ENCODE peak calls at places on chromosomes 12 and 14, in eight cellular contexts. One of them, this sample, is unnamed.

GRCh38 chr14:106228541-106229158 is 702.3 kb downstream of the TMEM121 start:
- DNase-seq in body of pancreas: no peak
- DNase-seq in A549: no peak
- DNase-seq in heart left ventricle: no peak
- DNase-seq in HepG2: no peak
- DNase-seq in tibial nerve: no peak
- DNase-seq in breast epithelium: no peak
- DNase-seq in testis: no peak
- DNase-seq in this sample: no peak

GRCh38 chr14:54815016-54815415 is 87.6 kb downstream of the GCH1 start:
- DNase-seq in body of pancreas: peak
- DNase-seq in A549: no peak
- DNase-seq in heart left ventricle: no peak
- DNase-seq in HepG2: no peak
- DNase-seq in tibial nerve: no peak
- DNase-seq in breast epithelium: no peak
- DNase-seq in testis: no peak
- DNase-seq in this sample: no peak

GRCh38 chr12:16531623-16532022 is 74.3 kb downstream of the LMO3 start:
- DNase-seq in body of pancreas: peak
- DNase-seq in A549: no peak
- DNase-seq in heart left ventricle: no peak
- DNase-seq in HepG2: no peak
- DNase-seq in tibial nerve: no peak
- DNase-seq in breast epithelium: peak
- DNase-seq in testis: no peak
- DNase-seq in this sample: no peak

GRCh38 chr12:82873951-82874350 is 187.2 kb downstream of the TMTC2 start:
- DNase-seq in body of pancreas: no peak
- DNase-seq in A549: no peak
- DNase-seq in heart left ventricle: no peak
- DNase-seq in HepG2: no peak
- DNase-seq in tibial nerve: no peak
- DNase-seq in breast epithelium: no peak
- DNase-seq in testis: no peak
- DNase-seq in this sample: no peak

GRCh38 chr14:62428429-62429203 is 616.6 kb downstream of the KCNH5 start:
- DNase-seq in body of pancreas: no peak
- DNase-seq in A549: no peak
- DNase-seq in heart left ventricle: no peak
- DNase-seq in HepG2: no peak
- DNase-seq in tibial nerve: no peak
- DNase-seq in breast epithelium: no peak
- DNase-seq in testis: no peak
- DNase-seq in this sample: no peak

GRCh38 chr14:93785423-93785822 is 2.9 kb downstream of the PRIMA1 start:
- DNase-seq in body of pancreas: no peak
- DNase-seq in A549: no peak
- DNase-seq in heart left ventricle: no peak
- DNase-seq in HepG2: no peak
- DNase-seq in tibial nerve: no peak
- DNase-seq in breast epithelium: no peak
- DNase-seq in testis: no peak
- DNase-seq in this sample: no peak

GRCh38 chr14:93712838-93713724 is 75.2 kb downstream of the PRIMA1 start:
- DNase-seq in body of pancreas: no peak
- DNase-seq in A549: no peak
- DNase-seq in heart left ventricle: no peak
- DNase-seq in HepG2: no peak
- DNase-seq in tibial nerve: no peak
- DNase-seq in breast epithelium: peak
- DNase-seq in testis: no peak
- DNase-seq in this sample: no peak

GRCh38 chr12:4579305-4580097 is 17.5 kb downstream of the DYRK4 start:
- DNase-seq in body of pancreas: no peak
- DNase-seq in A549: peak
- DNase-seq in heart left ventricle: no peak
- DNase-seq in HepG2: peak
- DNase-seq in tibial nerve: no peak
- DNase-seq in breast epithelium: no peak
- DNase-seq in testis: no peak
- DNase-seq in this sample: peak

GRCh38 chr12:20757-21156 is 45.8 kb upstream of the IQSEC3 start:
- DNase-seq in body of pancreas: no peak
- DNase-seq in A549: no peak
- DNase-seq in heart left ventricle: no peak
- DNase-seq in HepG2: peak
- DNase-seq in tibial nerve: no peak
- DNase-seq in breast epithelium: no peak
- DNase-seq in testis: peak
- DNase-seq in this sample: no peak

GRCh38 chr14:81449114-81449513 is 49.0 kb upstream of the STON2 start:
- DNase-seq in body of pancreas: no peak
- DNase-seq in A549: no peak
- DNase-seq in heart left ventricle: no peak
- DNase-seq in HepG2: peak
- DNase-seq in tibial nerve: no peak
- DNase-seq in breast epithelium: peak
- DNase-seq in testis: peak
- DNase-seq in this sample: no peak

GRCh38 chr12:119072463-119072862 is 91.1 kb downstream of the SRRM4 start:
- DNase-seq in body of pancreas: no peak
- DNase-seq in A549: no peak
- DNase-seq in heart left ventricle: no peak
- DNase-seq in HepG2: no peak
- DNase-seq in tibial nerve: no peak
- DNase-seq in breast epithelium: no peak
- DNase-seq in testis: no peak
- DNase-seq in this sample: no peak

GRCh38 chr14:87712386-87713113 is 280.4 kb downstream of the GALC start:
- DNase-seq in body of pancreas: no peak
- DNase-seq in A549: no peak
- DNase-seq in heart left ventricle: no peak
- DNase-seq in HepG2: no peak
- DNase-seq in tibial nerve: no peak
- DNase-seq in breast epithelium: no peak
- DNase-seq in testis: no peak
- DNase-seq in this sample: no peak

GRCh38 chr12:25388216-25388615 is 137.5 kb upstream of the KRAS start:
- DNase-seq in body of pancreas: no peak
- DNase-seq in A549: peak
- DNase-seq in heart left ventricle: no peak
- DNase-seq in HepG2: no peak
- DNase-seq in tibial nerve: no peak
- DNase-seq in breast epithelium: no peak
- DNase-seq in testis: no peak
- DNase-seq in this sample: no peak

GRCh38 chr12:49089831-49090773 is 4.5 kb downstream of the DHH start:
- DNase-seq in body of pancreas: peak
- DNase-seq in A549: peak
- DNase-seq in heart left ventricle: peak
- DNase-seq in HepG2: no peak
- DNase-seq in tibial nerve: no peak
- DNase-seq in breast epithelium: no peak
- DNase-seq in testis: peak
- DNase-seq in this sample: no peak

DNA sequence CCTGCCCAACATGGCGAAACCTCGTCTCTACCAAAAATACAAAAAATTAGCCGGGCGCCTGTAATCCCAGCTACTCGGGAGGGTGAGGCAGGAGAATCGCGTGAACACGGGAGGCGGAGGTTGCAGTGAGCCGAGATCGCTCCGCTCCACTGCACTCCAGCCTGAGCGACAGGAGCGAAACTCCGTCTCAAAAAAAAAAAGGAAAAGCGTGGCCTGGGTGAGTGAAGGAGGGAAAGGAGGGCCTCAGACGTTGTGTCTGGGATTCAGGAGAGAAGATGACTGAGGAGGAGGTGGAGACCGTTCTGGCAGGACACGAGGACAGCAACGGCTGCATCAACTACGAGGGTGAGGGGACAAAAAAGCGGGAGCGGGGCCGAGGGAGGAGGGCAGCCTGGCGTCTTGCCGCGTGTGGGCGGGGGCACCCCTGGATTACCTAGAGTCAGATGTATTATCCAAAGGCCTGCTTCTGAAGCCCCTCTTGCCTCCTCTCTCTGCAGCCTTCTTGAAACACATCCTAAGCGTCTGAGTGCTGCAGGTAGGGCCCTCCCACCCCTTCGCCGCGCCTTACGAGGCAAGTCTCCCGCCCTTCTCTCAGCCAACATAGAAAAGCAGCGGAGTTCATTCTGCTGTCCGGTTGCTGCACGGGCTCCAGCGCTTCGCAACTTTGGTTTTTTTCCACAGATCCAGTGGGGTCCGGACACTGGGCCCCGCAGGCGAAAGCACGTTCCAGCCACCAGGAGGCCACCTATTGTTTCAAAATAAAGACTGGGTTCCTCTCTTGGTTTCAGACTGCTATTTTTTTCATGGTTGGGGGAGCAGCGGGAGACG is 744 bp upstream of the MYL6 start:
- DNase-seq in body of pancreas: peak
- DNase-seq in A549: peak
- DNase-seq in heart left ventricle: peak
- DNase-seq in HepG2: peak
- DNase-seq in tibial nerve: peak
- DNase-seq in breast epithelium: peak
- DNase-seq in testis: peak
- DNase-seq in this sample: peak
- TF ChIP-seq POLR2A in body of pancreas: no peak
- TF ChIP-seq POLR2A in A549: peak
- TF ChIP-seq POLR2A in heart left ventricle: peak
- TF ChIP-seq POLR2A in HepG2: no peak
- TF ChIP-seq POLR2A in tibial nerve: no peak
- TF ChIP-seq POLR2A in breast epithelium: no peak
- TF ChIP-seq POLR2A in testis: no peak
- TF ChIP-seq POLR2A in this sample: peak

GRCh38 chr12:122137229-122137628 is 36.8 kb downstream of the IL31 start:
- DNase-seq in body of pancreas: no peak
- DNase-seq in A549: no peak
- DNase-seq in heart left ventricle: no peak
- DNase-seq in HepG2: no peak
- DNase-seq in tibial nerve: no peak
- DNase-seq in breast epithelium: no peak
- DNase-seq in testis: no peak
- DNase-seq in this sample: peak
- TF ChIP-seq CTCF in body of pancreas: no peak
- TF ChIP-seq CTCF in A549: no peak
- TF ChIP-seq CTCF in heart left ventricle: no peak
- TF ChIP-seq CTCF in HepG2: peak
- TF ChIP-seq CTCF in tibial nerve: no peak
- TF ChIP-seq CTCF in breast epithelium: no peak
- TF ChIP-seq CTCF in testis: no peak
- TF ChIP-seq CTCF in this sample: peak

DNA sequence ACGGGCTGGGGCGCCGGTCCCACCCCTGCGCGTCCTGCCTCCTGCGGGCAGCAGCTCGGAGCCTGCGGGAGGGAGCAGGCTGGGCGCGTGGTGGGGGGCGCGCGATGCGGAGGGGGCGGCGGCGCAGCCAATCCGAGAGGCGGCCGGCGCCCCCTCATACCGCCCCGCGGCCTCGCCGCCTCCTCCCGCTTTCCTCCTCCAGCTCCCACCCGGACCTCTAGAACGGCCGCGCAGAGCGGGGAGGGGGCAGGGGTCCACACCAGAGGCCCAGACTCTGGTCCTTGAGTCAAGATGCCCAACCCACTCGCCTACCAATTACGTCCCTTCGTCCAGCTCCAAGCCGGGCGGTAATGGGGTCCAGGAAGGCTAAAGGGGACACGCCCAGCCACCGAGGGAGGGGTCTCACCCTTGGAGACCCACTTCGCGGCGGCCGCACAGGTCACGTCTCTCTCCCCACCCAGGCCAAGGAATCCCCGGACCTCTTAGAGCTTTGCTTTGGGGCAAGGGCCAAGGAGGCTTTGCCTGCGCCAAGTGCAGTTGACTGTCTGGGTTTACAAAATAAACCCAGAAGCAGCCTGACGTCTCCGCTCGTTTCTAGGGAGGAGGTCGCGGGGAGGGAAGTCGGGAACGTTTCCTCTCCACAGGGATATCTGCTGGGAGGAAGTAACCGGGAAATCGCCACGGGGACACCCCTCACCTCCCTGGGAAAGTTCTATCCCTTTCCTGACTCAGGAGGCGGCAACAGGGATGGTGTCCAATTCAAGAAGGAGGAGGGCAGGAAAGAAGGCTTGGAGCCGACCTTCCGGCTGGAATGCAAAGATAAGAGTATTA is at the start of gene AMIGO2:
- DNase-seq in body of pancreas: peak
- DNase-seq in A549: peak
- DNase-seq in heart left ventricle: peak
- DNase-seq in HepG2: no peak
- DNase-seq in tibial nerve: peak
- DNase-seq in breast epithelium: peak
- DNase-seq in testis: peak
- DNase-seq in this sample: peak
- TF ChIP-seq POLR2A in body of pancreas: no peak
- TF ChIP-seq POLR2A in A549: peak
- TF ChIP-seq POLR2A in heart left ventricle: no peak
- TF ChIP-seq POLR2A in HepG2: no peak
- TF ChIP-seq POLR2A in tibial nerve: no peak
- TF ChIP-seq POLR2A in breast epithelium: no peak
- TF ChIP-seq POLR2A in testis: no peak
- TF ChIP-seq POLR2A in this sample: no peak

GRCh38 chr12:102299731-102300130 is 102.1 kb upstream of the PMCH start:
- DNase-seq in body of pancreas: no peak
- DNase-seq in A549: no peak
- DNase-seq in heart left ventricle: no peak
- DNase-seq in HepG2: no peak
- DNase-seq in tibial nerve: no peak
- DNase-seq in breast epithelium: no peak
- DNase-seq in testis: no peak
- DNase-seq in this sample: no peak

GRCh38 chr12:102301547-102301946 is 103.9 kb upstream of the PMCH start:
- DNase-seq in body of pancreas: no peak
- DNase-seq in A549: no peak
- DNase-seq in heart left ventricle: no peak
- DNase-seq in HepG2: no peak
- DNase-seq in tibial nerve: no peak
- DNase-seq in breast epithelium: no peak
- DNase-seq in testis: no peak
- DNase-seq in this sample: no peak

GRCh38 chr12:102298022-102298421 is 100.4 kb upstream of the PMCH start:
- DNase-seq in body of pancreas: no peak
- DNase-seq in A549: peak
- DNase-seq in heart left ventricle: no peak
- DNase-seq in HepG2: no peak
- DNase-seq in tibial nerve: no peak
- DNase-seq in breast epithelium: no peak
- DNase-seq in testis: no peak
- DNase-seq in this sample: no peak

GRCh38 chr12:102302553-102302952 is 104.9 kb upstream of the PMCH start:
- DNase-seq in body of pancreas: no peak
- DNase-seq in A549: no peak
- DNase-seq in heart left ventricle: no peak
- DNase-seq in HepG2: no peak
- DNase-seq in tibial nerve: no peak
- DNase-seq in breast epithelium: no peak
- DNase-seq in testis: no peak
- DNase-seq in this sample: no peak

GRCh38 chr12:102300824-102301461 is 103.3 kb upstream of the PMCH start:
- DNase-seq in body of pancreas: peak
- DNase-seq in A549: peak
- DNase-seq in heart left ventricle: no peak
- DNase-seq in HepG2: peak
- DNase-seq in tibial nerve: no peak
- DNase-seq in breast epithelium: no peak
- DNase-seq in testis: no peak
- DNase-seq in this sample: peak
- TF ChIP-seq CTCF in body of pancreas: peak
- TF ChIP-seq CTCF in A549: peak
- TF ChIP-seq CTCF in heart left ventricle: no peak
- TF ChIP-seq CTCF in HepG2: peak
- TF ChIP-seq CTCF in tibial nerve: no peak
- TF ChIP-seq CTCF in breast epithelium: no peak
- TF ChIP-seq CTCF in testis: no peak
- TF ChIP-seq CTCF in this sample: peak

This sample was measured in NB4.